ENCODE peak calls at places on chromosomes 4 and X, in ten cellular contexts. R, V, J, M, N, O, Z, S, U and Q are unnamed samples.

GRCh38 chrX:30875957-30876356 is 13.1 kb downstream of the TAB3 start:
- DNase-seq in M (no peak), S (no peak), U (no peak), J (no peak), V (no peak), N (no peak), R (peak; percentile 72), O (no peak), Z (no peak), Q (no peak)

GRCh38 chr4:56723831-56724230 is 42.7 kb upstream of the HOPX start:
- DNase-seq in N (no peak), Z (no peak), O (no peak), S (no peak), R (no peak), U (no peak), V (no peak), J (no peak), M (no peak), Q (no peak)

GRCh38 chr4:12486995-12487394 is 997.1 kb downstream of the RAB28 start:
- DNase-seq in V (no peak), N (peak; percentile 14), M (no peak), R (no peak), O (no peak), Z (no peak), S (no peak), J (no peak), U (no peak), Q (no peak)

GRCh38 chrX:34426334-34426733 is 230.8 kb downstream of the TMEM47 start:
- DNase-seq in R (no peak), M (no peak), Z (no peak), N (no peak), S (no peak), O (no peak), V (no peak), J (no peak), U (no peak), Q (no peak)

GRCh38 chrX:13923845-13924244 is 105.8 kb downstream of the GEMIN8 start:
- DNase-seq in S (peak; percentile 50), M (peak; percentile 13), Z (no peak), J (no peak), R (no peak), O (no peak), N (no peak), U (no peak), V (no peak), Q (no peak)

GRCh38 chr4:827209-828081 is 1.5 kb upstream of the CPLX1 start:
- DNase-seq in S (no peak), O (peak; percentile 44), J (peak; percentile 62), V (peak; percentile 22), U (peak; percentile 44), N (no peak), Z (no peak), M (peak; percentile 75), R (no peak), Q (no peak)

GRCh38 chr4:109025471-109026076 is 262.7 kb upstream of the ETNPPL start:
- DNase-seq in J (no peak), Z (no peak), R (no peak), V (no peak), U (no peak), O (no peak), M (no peak), S (no peak), N (no peak), Q (no peak)

GRCh38 chrX:39814391-39814790 is 283.4 kb downstream of the BCOR start:
- DNase-seq in R (peak; percentile 45), J (no peak), Z (peak; percentile 9), S (no peak), O (no peak), M (peak; percentile 52), V (no peak), N (no peak), U (no peak), Q (peak; percentile 9)

GRCh38 chrX:87578978-87579377 is 61.4 kb downstream of the KLHL4 start:
- DNase-seq in N (no peak), U (no peak), O (no peak), Z (no peak), R (peak; percentile 21), J (no peak), M (no peak), V (no peak), S (no peak), Q (no peak)

GRCh38 chrX:117711774-117712173 is 404.8 kb downstream of the KLHL13 start:
- DNase-seq in Z (no peak), N (no peak), U (no peak), R (no peak), V (no peak), O (no peak), M (no peak), J (no peak), S (no peak), Q (no peak)

GRCh38 chr4:183940807-183941310 is 35.8 kb downstream of the STOX2 start:
- DNase-seq in O (no peak), R (no peak), V (no peak), S (no peak), J (no peak), Z (no peak), N (no peak), M (no peak), U (no peak), Q (no peak)

GRCh38 chr4:107120661-107121060 is 84.5 kb upstream of the DKK2 start:
- DNase-seq in S (no peak), V (no peak), J (no peak), U (no peak), M (no peak), Z (no peak), R (no peak), N (no peak), O (no peak), Q (no peak)

GRCh38 chr4:105520819-105521790 is 31.3 kb upstream of the ARHGEF38 start:
- DNase-seq in S (no peak), Z (peak; percentile 41), M (peak; percentile 57), N (no peak), O (no peak), J (no peak), V (no peak), R (peak; percentile 67), U (peak; percentile 53), Q (no peak)

GRCh38 chrX:10537308-10537707 is 83.1 kb downstream of the MID1 start:
- DNase-seq in M (no peak), S (no peak), Z (no peak), U (no peak), R (no peak), V (no peak), N (no peak), O (no peak), J (no peak), Q (no peak)

GRCh38 chr4:150072906-150073714 is 5.1 kb upstream of the DCLK2 start:
- DNase-seq in M (no peak), Z (no peak), J (no peak), R (peak; percentile 95), S (no peak), N (no peak), U (no peak), O (no peak), V (no peak), Q (no peak)
- H3K27ac ChIP-seq in M (no peak overlapping the region), Z (no peak overlapping the region), J (no peak overlapping the region), R (no peak overlapping the region), S (no peak overlapping the region), N (no peak overlapping the region), U (no peak overlapping the region), O (peak overlapping the region; percentile 66), V (no peak overlapping the region), Q (no peak overlapping the region)

GRCh38 chr4:151674804-151675290 is 86.0 kb downstream of the GATB start:
- DNase-seq in M (peak; percentile 93), Z (no peak), N (peak; percentile 36), R (peak; percentile 35), J (peak; percentile 45), U (no peak), S (peak; percentile 72), V (peak; percentile 63), O (peak; percentile 79), Q (no peak)
- TF ChIP-seq CTCF in M (no peak), Z (no peak), N (no peak), R (no peak), J (no peak), U (no peak), S (peak; percentile 32), V (no peak), O (no peak), Q (no peak)

DNA sequence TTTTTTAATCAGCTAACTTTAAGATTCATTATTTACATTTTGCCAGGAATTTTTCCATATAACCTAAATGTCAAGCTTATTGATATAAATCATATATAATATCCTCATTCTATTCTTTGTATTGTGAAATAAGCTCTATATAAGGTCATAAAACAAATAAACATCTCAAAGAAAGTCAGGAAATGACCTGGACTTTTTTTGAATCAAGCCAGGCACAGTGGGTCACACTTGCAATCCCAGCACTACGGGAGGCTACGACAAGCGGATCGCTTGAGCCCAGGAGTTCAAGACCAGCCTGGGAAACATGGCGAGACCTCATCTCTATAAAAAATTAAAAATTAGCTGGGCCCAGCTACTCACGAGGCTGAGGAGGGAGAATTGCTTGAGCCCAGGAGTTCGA is 88.9 kb downstream of the RBM47 start:
- DNase-seq in R (peak; percentile 43), N (no peak), Z (no peak), O (no peak), M (no peak), V (no peak), U (no peak), S (no peak), J (no peak), Q (no peak)
- H3K27ac ChIP-seq in R (no peak overlapping the region), N (no peak overlapping the region), Z (no peak overlapping the region), O (no peak overlapping the region), M (no peak overlapping the region), V (no peak overlapping the region), U (peak overlapping the region; percentile 13), S (no peak overlapping the region), J (no peak overlapping the region), Q (no peak overlapping the region)

GRCh38 chr4:37879365-37879764 is 11.5 kb upstream of the TBC1D1 start:
- DNase-seq in R (no peak), O (no peak), J (no peak), N (no peak), S (no peak), U (no peak), V (no peak), M (no peak), Z (peak; percentile 41), Q (no peak)

GRCh38 chr4:37885496-37885895 is 5.4 kb upstream of the TBC1D1 start:
- DNase-seq in U (no peak), O (peak; percentile 92), R (peak; percentile 71), M (no peak), J (no peak), Z (no peak), V (no peak), N (no peak), S (no peak), Q (no peak)

GRCh38 chr4:37884855-37885487 is 5.9 kb upstream of the TBC1D1 start:
- DNase-seq in J (no peak), S (no peak), M (no peak), Z (no peak), R (no peak), V (no peak), U (no peak), N (no peak), O (no peak), Q (no peak)

GRCh38 chr4:37882665-37883296 is 8.1 kb upstream of the TBC1D1 start:
- DNase-seq in M (no peak), R (no peak), O (no peak), Z (no peak), S (no peak), J (no peak), U (no peak), V (no peak), N (no peak), Q (no peak)
- TF ChIP-seq CTCF in M (no peak), R (no peak), O (no peak), Z (no peak), S (no peak), J (no peak), U (no peak), V (no peak), N (no peak), Q (no peak)